ENCODE peak calls at places on chromosomes 2 and 18, in six cellular contexts. One of them, this sample, is unnamed.

GRCh38 chr18:77131652-77132368 is 773 bp downstream of the MBP start:
- DNase-seq in H1: no peak
- DNase-seq in K562: no peak
- DNase-seq in GM12878: no peak
- DNase-seq in HepG2: no peak
- DNase-seq in SK-N-SH: peak
- DNase-seq in this sample: no peak

GRCh38 chr18:60978338-60978737 is 354.9 kb upstream of the CDH20 start:
- DNase-seq in HepG2: no peak
- DNase-seq in K562: no peak
- DNase-seq in SK-N-SH: no peak
- DNase-seq in GM12878: no peak
- DNase-seq in H1: no peak
- DNase-seq in this sample: no peak

GRCh38 chr18:2471523-2471922 is 99.8 kb downstream of the METTL4 start:
- DNase-seq in GM12878: no peak
- DNase-seq in K562: peak
- DNase-seq in H1: no peak
- DNase-seq in HepG2: no peak
- DNase-seq in SK-N-SH: no peak
- DNase-seq in this sample: no peak

GRCh38 chr2:45857848-45858520 is 206.5 kb downstream of the PRKCE start:
- DNase-seq in HepG2: no peak
- DNase-seq in GM12878: no peak
- DNase-seq in SK-N-SH: no peak
- DNase-seq in H1: no peak
- DNase-seq in K562: no peak
- DNase-seq in this sample: no peak

GRCh38 chr2:98412751-98413445 is 31.8 kb upstream of the INPP4A start:
- DNase-seq in H1: peak
- DNase-seq in HepG2: peak
- DNase-seq in GM12878: peak
- DNase-seq in SK-N-SH: peak
- DNase-seq in K562: peak
- DNase-seq in this sample: peak

GRCh38 chr2:15498554-15498953 is 62.6 kb downstream of the NBAS start:
- DNase-seq in K562: no peak
- DNase-seq in SK-N-SH: no peak
- DNase-seq in H1: no peak
- DNase-seq in GM12878: no peak
- DNase-seq in HepG2: no peak
- DNase-seq in this sample: no peak

GRCh38 chr2:15656090-15656489 is 64.4 kb downstream of the DDX1 start:
- DNase-seq in K562: no peak
- DNase-seq in H1: no peak
- DNase-seq in SK-N-SH: no peak
- DNase-seq in HepG2: no peak
- DNase-seq in GM12878: no peak
- DNase-seq in this sample: no peak

GRCh38 chr2:144703852-144704324 is 184.0 kb upstream of the ZEB2 start:
- DNase-seq in GM12878: no peak
- DNase-seq in K562: peak
- DNase-seq in SK-N-SH: no peak
- DNase-seq in HepG2: no peak
- DNase-seq in H1: no peak
- DNase-seq in this sample: peak

GRCh38 chr2:107727318-107727717 is 99.4 kb upstream of the RGPD4 start:
- DNase-seq in H1: no peak
- DNase-seq in GM12878: no peak
- DNase-seq in K562: no peak
- DNase-seq in SK-N-SH: no peak
- DNase-seq in HepG2: no peak
- DNase-seq in this sample: no peak

GRCh38 chr2:41879367-41879871 is 168.4 kb upstream of the PKDCC start:
- DNase-seq in HepG2: peak
- DNase-seq in GM12878: no peak
- DNase-seq in K562: no peak
- DNase-seq in SK-N-SH: peak
- DNase-seq in H1: no peak
- DNase-seq in this sample: no peak

GRCh38 chr18:70998490-70998889 is 709.6 kb downstream of the SOCS6 start:
- DNase-seq in H1: no peak
- DNase-seq in SK-N-SH: no peak
- DNase-seq in HepG2: no peak
- DNase-seq in K562: no peak
- DNase-seq in GM12878: no peak
- DNase-seq in this sample: no peak

GRCh38 chr2:200814276-200814815 is 2.6 kb downstream of the BZW1 start:
- DNase-seq in HepG2: no peak
- DNase-seq in H1: no peak
- DNase-seq in GM12878: peak
- DNase-seq in K562: no peak
- DNase-seq in SK-N-SH: no peak
- DNase-seq in this sample: no peak

GRCh38 chr2:120972286-120972685 is 236.6 kb downstream of the GLI2 start:
- DNase-seq in H1: no peak
- DNase-seq in GM12878: no peak
- DNase-seq in SK-N-SH: no peak
- DNase-seq in K562: no peak
- DNase-seq in HepG2: no peak
- DNase-seq in this sample: no peak

GRCh38 chr18:13266208-13267100 is 47.9 kb downstream of the LDLRAD4 start:
- DNase-seq in H1: no peak
- DNase-seq in K562: no peak
- DNase-seq in GM12878: no peak
- DNase-seq in SK-N-SH: no peak
- DNase-seq in HepG2: no peak
- DNase-seq in this sample: no peak

GRCh38 chr2:235605999-235606715 is 112.3 kb downstream of the AGAP1 start:
- DNase-seq in GM12878: no peak
- DNase-seq in HepG2: no peak
- DNase-seq in H1: no peak
- DNase-seq in SK-N-SH: peak
- DNase-seq in K562: no peak
- DNase-seq in this sample: no peak

GRCh38 chr18:8140841-8141501 is 468.3 kb upstream of the RAB12 start:
- DNase-seq in H1: no peak
- DNase-seq in K562: peak
- DNase-seq in HepG2: no peak
- DNase-seq in SK-N-SH: no peak
- DNase-seq in GM12878: no peak
- DNase-seq in this sample: peak

GRCh38 chr18:70273021-70273420 is 15.8 kb upstream of the SOCS6 start:
- DNase-seq in K562: no peak
- DNase-seq in HepG2: no peak
- DNase-seq in H1: no peak
- DNase-seq in GM12878: no peak
- DNase-seq in SK-N-SH: no peak
- DNase-seq in this sample: no peak

GRCh38 chr2:9087151-9087681 is 83.7 kb upstream of the MBOAT2 start:
- DNase-seq in GM12878: no peak
- DNase-seq in K562: no peak
- DNase-seq in HepG2: no peak
- DNase-seq in SK-N-SH: no peak
- DNase-seq in H1: no peak
- DNase-seq in this sample: no peak

GRCh38 chr2:191665286-191665685 is 12.7 kb upstream of the NABP1 start:
- DNase-seq in SK-N-SH: no peak
- DNase-seq in HepG2: peak
- DNase-seq in K562: no peak
- DNase-seq in H1: no peak
- DNase-seq in GM12878: no peak
- DNase-seq in this sample: no peak

GRCh38 chr2:229713371-229714079 is 830 bp downstream of the DNER start:
- DNase-seq in HepG2: no peak
- DNase-seq in K562: no peak
- DNase-seq in GM12878: no peak
- DNase-seq in H1: peak
- DNase-seq in SK-N-SH: peak
- DNase-seq in this sample: peak

GRCh38 chr2:229712125-229712524 is 2.2 kb downstream of the DNER start:
- DNase-seq in GM12878: no peak
- DNase-seq in H1: no peak
- DNase-seq in SK-N-SH: no peak
- DNase-seq in HepG2: no peak
- DNase-seq in K562: no peak
- DNase-seq in this sample: peak

GRCh38 chr2:229715895-229716507 is 1.6 kb upstream of the DNER start:
- DNase-seq in GM12878: no peak
- DNase-seq in K562: peak
- DNase-seq in H1: peak
- DNase-seq in SK-N-SH: peak
- DNase-seq in HepG2: peak
- DNase-seq in this sample: peak

GRCh38 chr2:229714736-229715541 is 584 bp upstream of the DNER start:
- DNase-seq in HepG2: peak
- DNase-seq in K562: peak
- DNase-seq in SK-N-SH: peak
- DNase-seq in GM12878: no peak
- DNase-seq in H1: peak
- DNase-seq in this sample: peak

GRCh38 chr2:229714080-229714735 is at the start of gene DNER:
- DNase-seq in HepG2: no peak
- DNase-seq in K562: peak
- DNase-seq in GM12878: no peak
- DNase-seq in H1: no peak
- DNase-seq in SK-N-SH: peak
- DNase-seq in this sample: peak
- H3K27ac ChIP-seq in HepG2: no peak
- H3K27ac ChIP-seq in K562: no peak
- H3K27ac ChIP-seq in GM12878: no peak
- H3K27ac ChIP-seq in H1: no peak
- H3K27ac ChIP-seq in SK-N-SH: no peak
- H3K27ac ChIP-seq in this sample: no peak

GRCh38 chr2:100289020-100289419 is 33.3 kb downstream of the LONRF2 start:
- DNase-seq in GM12878: no peak
- DNase-seq in K562: no peak
- DNase-seq in SK-N-SH: no peak
- DNase-seq in H1: no peak
- DNase-seq in HepG2: no peak
- DNase-seq in this sample: no peak
- TF ChIP-seq CHD2 in GM12878: no peak
- TF ChIP-seq CHD2 in K562: no peak
- TF ChIP-seq CHD2 in SK-N-SH: no peak
- TF ChIP-seq CHD2 in H1: no peak
- TF ChIP-seq CHD2 in HepG2: no peak
- TF ChIP-seq CHD2 in this sample: no peak

DNA sequence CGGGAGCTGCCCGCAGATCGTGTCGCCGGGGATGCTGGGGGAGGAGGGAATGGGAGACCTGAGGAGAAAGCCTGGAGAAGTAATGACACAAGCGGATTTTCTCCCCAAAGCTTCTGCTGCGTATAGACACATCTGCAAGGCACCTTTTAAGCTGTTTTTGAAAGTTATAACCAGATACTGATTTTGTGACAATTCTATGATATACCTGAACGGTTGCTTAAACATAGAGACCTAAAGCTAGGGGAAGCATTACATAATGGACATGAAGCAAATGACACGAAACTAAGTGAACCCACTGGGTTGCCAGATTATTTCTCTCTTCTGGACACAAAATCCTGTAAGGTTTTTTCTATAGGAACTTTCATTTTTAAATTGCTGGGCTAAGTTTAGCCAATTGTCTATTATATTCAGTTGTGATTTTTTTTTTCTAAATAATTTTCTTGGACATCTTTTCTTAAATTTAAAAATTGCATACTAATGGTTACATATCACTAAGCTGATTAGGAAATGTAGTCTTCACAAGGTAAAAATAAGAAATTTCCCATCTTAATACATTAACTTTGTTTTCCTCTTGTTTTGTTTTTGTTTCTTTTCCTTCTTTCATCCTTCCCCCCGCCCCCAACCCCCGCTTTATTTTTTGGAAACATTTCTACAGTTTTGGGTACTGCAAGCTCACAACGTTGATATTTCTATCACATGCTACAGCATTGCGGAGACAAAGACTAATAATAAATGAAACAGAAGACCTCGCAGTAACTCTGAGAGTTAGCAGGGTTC is 1.3 kb downstream of the OSBPL6 start:
- DNase-seq in SK-N-SH: no peak
- DNase-seq in H1: no peak
- DNase-seq in HepG2: no peak
- DNase-seq in K562: no peak
- DNase-seq in GM12878: no peak
- DNase-seq in this sample: no peak
- TF ChIP-seq RAD21 in SK-N-SH: no peak
- TF ChIP-seq RAD21 in H1: no peak
- TF ChIP-seq RAD21 in HepG2: no peak
- TF ChIP-seq RAD21 in K562: no peak
- TF ChIP-seq RAD21 in GM12878: no peak
- TF ChIP-seq RAD21 in this sample: no peak

DNA sequence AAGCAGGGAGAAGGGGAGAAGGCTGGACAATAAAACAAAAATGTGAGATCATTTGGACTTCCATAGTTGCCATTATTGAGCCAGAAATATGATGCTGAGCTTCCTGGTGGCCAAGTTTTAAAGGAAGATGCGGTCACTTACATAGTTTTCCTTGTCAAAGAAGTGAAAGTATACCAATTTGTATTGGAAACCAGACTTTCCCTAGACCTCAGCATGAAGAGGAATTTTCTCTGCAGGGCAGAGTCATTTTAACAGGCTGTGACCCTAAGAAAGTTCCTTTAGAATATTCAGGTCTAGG is 111.0 kb downstream of the GATA6 start:
- DNase-seq in GM12878: no peak
- DNase-seq in K562: no peak
- DNase-seq in HepG2: no peak
- DNase-seq in H1: no peak
- DNase-seq in SK-N-SH: no peak
- DNase-seq in this sample: no peak
- H3K27ac ChIP-seq in GM12878: no peak
- H3K27ac ChIP-seq in K562: no peak
- H3K27ac ChIP-seq in HepG2: no peak
- H3K27ac ChIP-seq in H1: no peak
- H3K27ac ChIP-seq in SK-N-SH: peak
- H3K27ac ChIP-seq in this sample: no peak

DNA sequence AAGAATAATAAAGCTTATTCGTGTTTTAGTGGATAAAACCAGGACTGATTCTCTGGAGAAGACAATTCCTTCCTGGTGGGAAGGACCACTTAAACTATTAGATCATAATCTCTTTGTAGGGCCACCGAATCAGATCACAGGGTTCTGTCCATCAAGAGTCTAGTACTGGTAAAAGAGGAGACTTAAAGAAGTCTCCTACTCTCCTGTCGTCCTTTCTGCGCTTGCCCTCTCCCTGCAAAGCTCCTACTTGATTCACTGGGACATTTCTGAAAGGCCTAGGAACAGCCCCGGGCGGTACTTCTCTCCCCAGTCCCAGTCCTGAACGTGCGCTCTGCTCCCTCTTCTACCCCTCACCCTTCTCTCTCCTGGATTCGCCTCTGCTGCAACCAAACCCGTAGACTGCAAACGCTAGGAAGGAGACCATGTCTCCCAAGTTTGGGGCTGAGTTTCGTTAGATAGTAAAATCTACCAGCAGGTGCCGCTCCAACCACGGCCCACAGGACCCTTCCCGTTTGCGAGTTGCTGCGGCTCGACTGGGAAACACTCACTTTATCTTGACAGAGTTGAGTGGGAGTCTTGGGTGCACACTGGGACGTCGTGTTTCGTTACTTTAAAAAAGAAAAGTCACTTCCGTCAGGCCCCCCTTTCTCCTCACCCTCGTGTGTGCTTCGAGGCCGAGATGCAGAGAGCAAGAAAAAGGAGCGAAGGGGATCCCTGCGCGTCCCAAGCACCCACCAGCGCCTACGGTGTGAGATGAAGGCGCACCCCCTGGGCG is 952 bp downstream of the FIGLA start:
- DNase-seq in SK-N-SH: peak
- DNase-seq in GM12878: no peak
- DNase-seq in K562: peak
- DNase-seq in H1: peak
- DNase-seq in HepG2: peak
- DNase-seq in this sample: peak
- TF ChIP-seq CHD2 in SK-N-SH: no peak
- TF ChIP-seq CHD2 in GM12878: no peak
- TF ChIP-seq CHD2 in K562: no peak
- TF ChIP-seq CHD2 in H1: no peak
- TF ChIP-seq CHD2 in HepG2: no peak
- TF ChIP-seq CHD2 in this sample: no peak